ENCODE peak calls at places on chromosome 12, in six cellular contexts. J, D, H, X, T and Y are unnamed samples.

GRCh38 chr12:11724888-11725310 is 75.4 kb downstream of the ETV6 start:
- DNase-seq in J (no peak), D (peak; percentile 56), H (no peak), X (no peak), T (no peak), Y (no peak)

GRCh38 chr12:4505381-4505986 is 33.2 kb upstream of the RAD51AP1 start:
- DNase-seq in J (peak; percentile 7), D (peak; percentile 60), H (no peak), X (no peak), T (no peak), Y (no peak)

GRCh38 chr12:57103856-57104255 is 7.3 kb downstream of the STAT6 start:
- DNase-seq in J (no peak), D (no peak), H (no peak), X (no peak), T (no peak), Y (no peak)

GRCh38 chr12:119328111-119328510 is 6.4 kb upstream of the CCDC60 start:
- DNase-seq in J (peak; percentile 40), D (no peak), H (no peak), X (no peak), T (peak; percentile 28), Y (no peak)

GRCh38 chr12:105253882-105254513 is 18.0 kb upstream of the APPL2 start:
- DNase-seq in J (peak; percentile 87), D (peak; percentile 73), H (no peak), X (no peak), T (no peak), Y (no peak)

GRCh38 chr12:104702565-104703139 is 245.9 kb downstream of the CHST11 start:
- DNase-seq in J (no peak), D (no peak), H (peak; percentile 16), X (no peak), T (no peak), Y (no peak)

GRCh38 chr12:50642035-50642451 is 121.9 kb upstream of the ATF1 start:
- DNase-seq in J (peak; percentile 91), D (peak; percentile 89), H (no peak), X (no peak), T (no peak), Y (peak; percentile 50)

GRCh38 chr12:495466-495865 is 35.7 kb downstream of the B4GALNT3 start:
- DNase-seq in J (no peak), D (no peak), H (no peak), X (no peak), T (no peak), Y (no peak)

GRCh38 chr12:128109236-128109635 is 157.7 kb upstream of the TMEM132C start:
- DNase-seq in J (no peak), D (no peak), H (no peak), X (no peak), T (no peak), Y (no peak)

GRCh38 chr12:4056910-4057845 is 184.0 kb upstream of the PARP11 start:
- DNase-seq in J (no peak), D (no peak), H (no peak), X (no peak), T (no peak), Y (no peak)

GRCh38 chr12:70852416-70853150 is 68.0 kb downstream of the PTPRR start:
- DNase-seq in J (no peak), D (no peak), H (no peak), X (no peak), T (no peak), Y (no peak)

GRCh38 chr12:647713-648085 is 15.5 kb downstream of the NINJ2 start:
- DNase-seq in J (no peak), D (no peak), H (no peak), X (no peak), T (no peak), Y (no peak)

GRCh38 chr12:44654641-44655625 is 221.2 kb downstream of the NELL2 start:
- DNase-seq in J (no peak), D (no peak), H (no peak), X (no peak), T (no peak), Y (no peak)

GRCh38 chr12:71865166-71865713 is 25.7 kb downstream of the TBC1D15 start:
- DNase-seq in J (peak; percentile 76), D (peak; percentile 94), H (no peak), X (no peak), T (no peak), Y (peak; percentile 56)

GRCh38 chr12:15520083-15520482 is 197.8 kb downstream of the PTPRO start:
- DNase-seq in J (no peak), D (no peak), H (no peak), X (no peak), T (no peak), Y (no peak)

GRCh38 chr12:92506460-92506859 is 196.3 kb upstream of the PLEKHG7 start:
- DNase-seq in J (peak; percentile 33), D (no peak), H (no peak), X (no peak), T (no peak), Y (no peak)

GRCh38 chr12:92505373-92506340 is 197.1 kb upstream of the PLEKHG7 start:
- DNase-seq in J (no peak), D (peak; percentile 50), H (no peak), X (peak; percentile 44), T (no peak), Y (no peak)

GRCh38 chr12:92503977-92504966 is 198.5 kb upstream of the PLEKHG7 start:
- DNase-seq in J (no peak), D (no peak), H (no peak), X (no peak), T (no peak), Y (no peak)

GRCh38 chr12:92503029-92503931 is 199.5 kb upstream of the PLEKHG7 start:
- DNase-seq in J (no peak), D (no peak), H (no peak), X (no peak), T (no peak), Y (no peak)

GRCh38 chr12:92502417-92503028 is 200.3 kb upstream of the PLEKHG7 start:
- DNase-seq in J (no peak), D (no peak), H (no peak), X (no peak), T (no peak), Y (no peak)
- TF ChIP-seq CTCF in J (peak; percentile 24), D (no peak), H (no peak), X (no peak), T (peak; percentile 13), Y (peak; percentile 3)

GRCh38 chr12:55742719-55743130 is at the start of gene GDF11:
- DNase-seq in J (peak; percentile 42), D (peak; percentile 74), H (no peak), X (peak; percentile 66), T (no peak), Y (no peak)

GRCh38 chr12:55745361-55746146 is 2.6 kb downstream of the GDF11 start:
- DNase-seq in J (no peak), D (no peak), H (no peak), X (no peak), T (no peak), Y (no peak)

GRCh38 chr12:55743131-55743921 is 404 bp downstream of the GDF11 start:
- DNase-seq in J (peak; percentile 39), D (peak; percentile 68), H (no peak), X (no peak), T (no peak), Y (no peak)

GRCh38 chr12:55746147-55746912 is 3.4 kb downstream of the GDF11 start:
- DNase-seq in J (no peak), D (no peak), H (no peak), X (no peak), T (no peak), Y (no peak)

GRCh38 chr12:55743967-55744931 is 1.3 kb downstream of the GDF11 start:
- DNase-seq in J (no peak), D (no peak), H (no peak), X (no peak), T (no peak), Y (no peak)
- H3K4me3 ChIP-seq in J (peak overlapping the region; percentile 46), D (peak overlapping the region; percentile 97), H (peak overlapping the region; percentile 96), X (no peak overlapping the region), T (peak overlapping the region; percentile 55), Y (peak overlapping the region; percentile 84)

GRCh38 chr12:95396849-95397498 is 77.0 kb upstream of the METAP2 start:
- DNase-seq in J (peak; percentile 95), D (peak; percentile 68), H (no peak), X (no peak), T (no peak), Y (no peak)
- H3K36me3 ChIP-seq in J (no peaks in the 10 kb centered on the region), D (no peaks in the 10 kb centered on the region), H (no peaks in the 10 kb centered on the region), X (no peaks in the 10 kb centered on the region), T (no peaks in the 10 kb centered on the region), Y (no peaks in the 10 kb centered on the region)

GRCh38 chr12:132284071-132284492 is 45.3 kb downstream of the GALNT9 start:
- DNase-seq in J (no peak), D (peak; percentile 12), H (no peak), X (no peak), T (no peak), Y (no peak)
- TF ChIP-seq CTCF in J (no peak), D (peak; percentile 38), H (no peak), X (no peak), T (peak; percentile 54), Y (peak; percentile 42)

GRCh38 chr12:133180669-133181068 is 626 bp upstream of the ZNF268 start:
- DNase-seq in J (no peak), D (no peak), H (no peak), X (no peak), T (no peak), Y (no peak)
- H3K4me3 ChIP-seq in J (no peak overlapping the region), D (no peak overlapping the region), H (peak overlapping the region; percentile 86), X (no peak overlapping the region), T (no peak overlapping the region), Y (no peak overlapping the region)

GRCh38 chr12:49055092-49055491 is 5.5 kb downstream of the KMT2D start:
- DNase-seq in J (no peak), D (no peak), H (no peak), X (no peak), T (no peak), Y (no peak)
- H3K36me3 ChIP-seq in J (peaks cover 42% of the 10 kb centered on the region), D (peaks cover 51% of the 10 kb centered on the region), H (peaks cover 51% of the 10 kb centered on the region), X (peaks cover 47% of the 10 kb centered on the region), T (peaks cover 33% of the 10 kb centered on the region), Y (peaks cover 3% of the 10 kb centered on the region)

GRCh38 chr12:14435627-14436026 is 70.1 kb downstream of the ATF7IP start:
- DNase-seq in J (no peak), D (no peak), H (no peak), X (no peak), T (no peak), Y (no peak)
- TF ChIP-seq CTCF in J (no peak), D (no peak), H (no peak), X (no peak), T (no peak), Y (no peak)